ENCODE peak calls at places on chromosomes 4 and X, in ten cellular contexts. One of them, this sample, is unnamed.

GRCh38 chrX:24294619-24295018 is 19.2 kb downstream of the SUPT20HL2 start:
- DNase-seq in AG04450: no peak
- DNase-seq in cardiac muscle cell: peak
- DNase-seq in BJ: no peak
- DNase-seq in MM.1S: no peak
- DNase-seq in SK-N-SH: peak
- DNase-seq in PC-9: peak
- DNase-seq in ovary: peak
- DNase-seq in heart left ventricle: no peak
- DNase-seq in A549: peak
- DNase-seq in this sample: no peak

GRCh38 chr4:54226399-54227260 is 2.5 kb upstream of the PDGFRA start:
- DNase-seq in MM.1S: no peak
- DNase-seq in cardiac muscle cell: peak
- DNase-seq in A549: no peak
- DNase-seq in PC-9: no peak
- DNase-seq in AG04450: peak
- DNase-seq in ovary: peak
- DNase-seq in SK-N-SH: no peak
- DNase-seq in heart left ventricle: peak
- DNase-seq in BJ: no peak
- DNase-seq in this sample: peak

GRCh38 chr4:179664628-179665027 is 2222.4 kb upstream of the AGA start:
- DNase-seq in A549: no peak
- DNase-seq in ovary: no peak
- DNase-seq in SK-N-SH: no peak
- DNase-seq in cardiac muscle cell: no peak
- DNase-seq in BJ: no peak
- DNase-seq in heart left ventricle: no peak
- DNase-seq in AG04450: no peak
- DNase-seq in MM.1S: no peak
- DNase-seq in PC-9: no peak
- DNase-seq in this sample: no peak

GRCh38 chr4:38894340-38894982 is 26.9 kb downstream of the FAM114A1 start:
- DNase-seq in A549: peak
- DNase-seq in ovary: no peak
- DNase-seq in AG04450: no peak
- DNase-seq in heart left ventricle: no peak
- DNase-seq in SK-N-SH: no peak
- DNase-seq in PC-9: no peak
- DNase-seq in MM.1S: no peak
- DNase-seq in cardiac muscle cell: no peak
- DNase-seq in BJ: no peak
- DNase-seq in this sample: no peak

GRCh38 chrX:79182616-79183015 is 38.1 kb downstream of the GPR174 start:
- DNase-seq in PC-9: no peak
- DNase-seq in MM.1S: peak
- DNase-seq in heart left ventricle: no peak
- DNase-seq in BJ: no peak
- DNase-seq in SK-N-SH: no peak
- DNase-seq in AG04450: no peak
- DNase-seq in ovary: no peak
- DNase-seq in A549: no peak
- DNase-seq in cardiac muscle cell: no peak
- DNase-seq in this sample: no peak

GRCh38 chr4:139593091-139593564 is 37.1 kb upstream of the SETD7 start:
- DNase-seq in cardiac muscle cell: peak
- DNase-seq in PC-9: no peak
- DNase-seq in BJ: no peak
- DNase-seq in A549: peak
- DNase-seq in MM.1S: no peak
- DNase-seq in SK-N-SH: no peak
- DNase-seq in heart left ventricle: no peak
- DNase-seq in AG04450: peak
- DNase-seq in ovary: peak
- DNase-seq in this sample: no peak

GRCh38 chr4:1182313-1182712 is 9.9 kb upstream of the SPON2 start:
- DNase-seq in heart left ventricle: no peak
- DNase-seq in cardiac muscle cell: no peak
- DNase-seq in BJ: no peak
- DNase-seq in PC-9: no peak
- DNase-seq in SK-N-SH: no peak
- DNase-seq in ovary: no peak
- DNase-seq in MM.1S: no peak
- DNase-seq in AG04450: no peak
- DNase-seq in A549: no peak
- DNase-seq in this sample: no peak

GRCh38 chrX:17608898-17609297 is 128.4 kb upstream of the SCML1 start:
- DNase-seq in PC-9: peak
- DNase-seq in AG04450: no peak
- DNase-seq in SK-N-SH: no peak
- DNase-seq in ovary: no peak
- DNase-seq in MM.1S: no peak
- DNase-seq in A549: no peak
- DNase-seq in BJ: no peak
- DNase-seq in cardiac muscle cell: no peak
- DNase-seq in heart left ventricle: no peak
- DNase-seq in this sample: no peak

GRCh38 chr4:109665783-109666455 is 37.3 kb downstream of the CASP6 start:
- DNase-seq in heart left ventricle: no peak
- DNase-seq in ovary: no peak
- DNase-seq in BJ: no peak
- DNase-seq in SK-N-SH: no peak
- DNase-seq in cardiac muscle cell: no peak
- DNase-seq in AG04450: no peak
- DNase-seq in PC-9: no peak
- DNase-seq in MM.1S: no peak
- DNase-seq in A549: no peak
- DNase-seq in this sample: no peak

GRCh38 chr4:111937368-111937767 is 207.9 kb upstream of the FAM241A start:
- DNase-seq in PC-9: no peak
- DNase-seq in MM.1S: peak
- DNase-seq in A549: peak
- DNase-seq in cardiac muscle cell: peak
- DNase-seq in SK-N-SH: no peak
- DNase-seq in AG04450: no peak
- DNase-seq in BJ: no peak
- DNase-seq in ovary: no peak
- DNase-seq in heart left ventricle: no peak
- DNase-seq in this sample: no peak

GRCh38 chrX:28312259-28312658 is 275.0 kb upstream of the IL1RAPL1 start:
- DNase-seq in heart left ventricle: no peak
- DNase-seq in PC-9: no peak
- DNase-seq in SK-N-SH: no peak
- DNase-seq in MM.1S: no peak
- DNase-seq in AG04450: no peak
- DNase-seq in ovary: no peak
- DNase-seq in A549: no peak
- DNase-seq in BJ: no peak
- DNase-seq in cardiac muscle cell: no peak
- DNase-seq in this sample: no peak

GRCh38 chr4:17785858-17786257 is 4.4 kb upstream of the FAM184B start:
- DNase-seq in PC-9: no peak
- DNase-seq in AG04450: no peak
- DNase-seq in heart left ventricle: no peak
- DNase-seq in A549: no peak
- DNase-seq in SK-N-SH: no peak
- DNase-seq in ovary: no peak
- DNase-seq in MM.1S: no peak
- DNase-seq in cardiac muscle cell: no peak
- DNase-seq in BJ: no peak
- DNase-seq in this sample: no peak

GRCh38 chr4:108201774-108202173 is 33.0 kb upstream of the LEF1 start:
- DNase-seq in heart left ventricle: no peak
- DNase-seq in MM.1S: no peak
- DNase-seq in AG04450: no peak
- DNase-seq in cardiac muscle cell: no peak
- DNase-seq in PC-9: no peak
- DNase-seq in SK-N-SH: no peak
- DNase-seq in ovary: no peak
- DNase-seq in A549: no peak
- DNase-seq in BJ: no peak
- DNase-seq in this sample: no peak

DNA sequence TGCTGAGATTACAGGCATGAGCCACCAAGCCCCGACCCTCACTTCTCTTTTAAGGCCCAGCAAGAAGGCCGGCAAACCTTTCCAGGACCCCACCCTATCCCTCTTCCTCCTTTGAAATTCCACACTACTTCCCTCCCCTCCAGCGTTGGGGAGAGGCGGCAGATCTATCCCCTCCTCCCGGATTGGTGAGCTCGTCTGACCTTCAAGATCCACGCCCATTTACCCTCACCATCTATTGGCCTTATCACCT is 4.5 kb upstream of the PRICKLE3 start:
- DNase-seq in AG04450: no peak
- DNase-seq in MM.1S: no peak
- DNase-seq in cardiac muscle cell: no peak
- DNase-seq in BJ: no peak
- DNase-seq in ovary: no peak
- DNase-seq in A549: no peak
- DNase-seq in heart left ventricle: no peak
- DNase-seq in SK-N-SH: no peak
- DNase-seq in PC-9: no peak
- DNase-seq in this sample: no peak
- H3K4me3 ChIP-seq in AG04450: peak
- H3K4me3 ChIP-seq in MM.1S: peak
- H3K4me3 ChIP-seq in cardiac muscle cell: peak
- H3K4me3 ChIP-seq in BJ: peak
- H3K4me3 ChIP-seq in ovary: peak
- H3K4me3 ChIP-seq in A549: peak
- H3K4me3 ChIP-seq in heart left ventricle: peak
- H3K4me3 ChIP-seq in SK-N-SH: peak
- H3K4me3 ChIP-seq in PC-9: peak
- H3K4me3 ChIP-seq in this sample: peak

GRCh38 chr4:124594945-124595344 is 117.6 kb downstream of the ANKRD50 start:
- DNase-seq in SK-N-SH: no peak
- DNase-seq in MM.1S: no peak
- DNase-seq in heart left ventricle: no peak
- DNase-seq in cardiac muscle cell: no peak
- DNase-seq in ovary: no peak
- DNase-seq in AG04450: no peak
- DNase-seq in A549: no peak
- DNase-seq in PC-9: no peak
- DNase-seq in BJ: no peak
- DNase-seq in this sample: no peak
- TF ChIP-seq CTCF in SK-N-SH: no peak
- TF ChIP-seq CTCF in MM.1S: no peak
- TF ChIP-seq CTCF in heart left ventricle: no peak
- TF ChIP-seq CTCF in cardiac muscle cell: no peak
- TF ChIP-seq CTCF in ovary: no peak
- TF ChIP-seq CTCF in AG04450: no peak
- TF ChIP-seq CTCF in A549: no peak
- TF ChIP-seq CTCF in PC-9: no peak
- TF ChIP-seq CTCF in BJ: no peak
- TF ChIP-seq CTCF in this sample: no peak

GRCh38 chrX:47384502-47384901 is 14.1 kb downstream of the ZNF157 start:
- DNase-seq in PC-9: peak
- DNase-seq in SK-N-SH: peak
- DNase-seq in heart left ventricle: peak
- DNase-seq in MM.1S: peak
- DNase-seq in AG04450: peak
- DNase-seq in ovary: peak
- DNase-seq in A549: peak
- DNase-seq in BJ: no peak
- DNase-seq in cardiac muscle cell: peak
- DNase-seq in this sample: peak

DNA sequence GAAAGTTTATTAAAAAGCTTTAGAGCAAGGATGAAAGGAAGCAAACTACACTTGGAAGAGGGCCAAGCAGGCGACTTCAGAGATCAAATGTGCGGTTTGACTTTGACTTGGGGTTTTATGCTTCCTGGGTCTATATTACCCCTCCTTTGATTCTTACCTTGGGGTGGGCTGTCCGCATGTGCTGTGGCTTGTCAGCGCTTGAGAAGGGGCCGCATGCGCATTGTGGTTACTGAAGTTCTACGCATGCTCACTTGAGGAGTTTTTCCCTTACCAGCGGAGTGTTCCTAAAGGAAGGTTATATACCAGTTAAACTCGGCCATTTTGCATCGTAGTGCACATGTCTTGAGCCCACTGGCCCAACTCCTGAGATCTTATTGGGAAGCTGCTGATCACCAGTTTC is 9.9 kb downstream of the ZNF157 start:
- DNase-seq in cardiac muscle cell: no peak
- DNase-seq in MM.1S: no peak
- DNase-seq in SK-N-SH: no peak
- DNase-seq in AG04450: no peak
- DNase-seq in BJ: no peak
- DNase-seq in ovary: no peak
- DNase-seq in A549: no peak
- DNase-seq in PC-9: no peak
- DNase-seq in heart left ventricle: no peak
- DNase-seq in this sample: no peak
- H3K4me3 ChIP-seq in cardiac muscle cell: no peak
- H3K4me3 ChIP-seq in MM.1S: no peak
- H3K4me3 ChIP-seq in SK-N-SH: no peak
- H3K4me3 ChIP-seq in AG04450: no peak
- H3K4me3 ChIP-seq in BJ: no peak
- H3K4me3 ChIP-seq in ovary: peak
- H3K4me3 ChIP-seq in A549: no peak
- H3K4me3 ChIP-seq in PC-9: no peak
- H3K4me3 ChIP-seq in heart left ventricle: no peak
- H3K4me3 ChIP-seq in this sample: no peak

GRCh38 chr4:44671636-44672035 is 6.6 kb upstream of the GUF1 start:
- DNase-seq in BJ: no peak
- DNase-seq in SK-N-SH: no peak
- DNase-seq in AG04450: no peak
- DNase-seq in ovary: no peak
- DNase-seq in A549: no peak
- DNase-seq in PC-9: no peak
- DNase-seq in cardiac muscle cell: no peak
- DNase-seq in heart left ventricle: no peak
- DNase-seq in MM.1S: no peak
- DNase-seq in this sample: no peak

GRCh38 chr4:44670466-44671199 is 7.6 kb upstream of the GUF1 start:
- DNase-seq in cardiac muscle cell: no peak
- DNase-seq in heart left ventricle: peak
- DNase-seq in BJ: no peak
- DNase-seq in A549: no peak
- DNase-seq in MM.1S: no peak
- DNase-seq in AG04450: no peak
- DNase-seq in PC-9: no peak
- DNase-seq in SK-N-SH: no peak
- DNase-seq in ovary: no peak
- DNase-seq in this sample: no peak

GRCh38 chr4:44678094-44679023 is at the start of gene GUF1:
- DNase-seq in BJ: peak
- DNase-seq in cardiac muscle cell: peak
- DNase-seq in heart left ventricle: peak
- DNase-seq in ovary: peak
- DNase-seq in PC-9: peak
- DNase-seq in MM.1S: peak
- DNase-seq in A549: peak
- DNase-seq in AG04450: peak
- DNase-seq in SK-N-SH: peak
- DNase-seq in this sample: peak

GRCh38 chr4:44679060-44679459 is 840 bp downstream of the GUF1 start:
- DNase-seq in AG04450: no peak
- DNase-seq in A549: no peak
- DNase-seq in heart left ventricle: no peak
- DNase-seq in MM.1S: no peak
- DNase-seq in SK-N-SH: no peak
- DNase-seq in PC-9: no peak
- DNase-seq in cardiac muscle cell: no peak
- DNase-seq in BJ: no peak
- DNase-seq in ovary: no peak
- DNase-seq in this sample: no peak

GRCh38 chr4:44674471-44674870 is 3.7 kb upstream of the GUF1 start:
- DNase-seq in heart left ventricle: no peak
- DNase-seq in AG04450: no peak
- DNase-seq in BJ: no peak
- DNase-seq in MM.1S: no peak
- DNase-seq in cardiac muscle cell: no peak
- DNase-seq in ovary: no peak
- DNase-seq in PC-9: no peak
- DNase-seq in A549: no peak
- DNase-seq in SK-N-SH: no peak
- DNase-seq in this sample: no peak
- TF ChIP-seq CTCF in heart left ventricle: no peak
- TF ChIP-seq CTCF in AG04450: peak
- TF ChIP-seq CTCF in BJ: no peak
- TF ChIP-seq CTCF in MM.1S: peak
- TF ChIP-seq CTCF in cardiac muscle cell: no peak
- TF ChIP-seq CTCF in ovary: no peak
- TF ChIP-seq CTCF in PC-9: no peak
- TF ChIP-seq CTCF in A549: no peak
- TF ChIP-seq CTCF in SK-N-SH: peak
- TF ChIP-seq CTCF in this sample: no peak

This sample was measured in HFF-Myc.